ENCODE peak calls at places on chromosome 13, in ten cellular contexts. One of them, this sample, is unnamed.

GRCh38 chr13:106796280-106797047 is 228.5 kb upstream of the ARGLU1 start:
- DNase-seq in stimulated activated CD4-positive, alpha-beta T cell treated with anti-CD3 and anti-CD28 coated beads, Interleukin-4, amount 100 ng/mL, for 1 hour: no peak
- DNase-seq in EL: no peak
- DNase-seq in effector CD4-positive, alpha-beta T cell: no peak
- DNase-seq in T-helper 17 cell: no peak
- DNase-seq in AG10803: no peak
- DNase-seq in NCI-H146: peak; percentile 53
- DNase-seq in activated CD8-positive, alpha-beta memory T cell treated with anti-CD3 and anti-CD28 coated beads for 4 hours: no peak
- DNase-seq in LHCN-M2: no peak
- DNase-seq in activated B cell treated with CpG ODN at 0.5 μM for 24 hours: no peak
- DNase-seq in this sample: no peak

GRCh38 chr13:27617801-27618411 is 2.4 kb downstream of the LNX2 start:
- DNase-seq in activated CD8-positive, alpha-beta memory T cell treated with anti-CD3 and anti-CD28 coated beads for 4 hours: no peak
- DNase-seq in stimulated activated CD4-positive, alpha-beta T cell treated with anti-CD3 and anti-CD28 coated beads, Interleukin-4, amount 100 ng/mL, for 1 hour: no peak
- DNase-seq in AG10803: no peak
- DNase-seq in T-helper 17 cell: no peak
- DNase-seq in activated B cell treated with CpG ODN at 0.5 μM for 24 hours: no peak
- DNase-seq in effector CD4-positive, alpha-beta T cell: no peak
- DNase-seq in LHCN-M2: no peak
- DNase-seq in NCI-H146: no peak
- DNase-seq in EL: no peak
- DNase-seq in this sample: peak; percentile 51

GRCh38 chr13:110309661-110310524 is 2.8 kb downstream of the COL4A2 start:
- DNase-seq in stimulated activated CD4-positive, alpha-beta T cell treated with anti-CD3 and anti-CD28 coated beads, Interleukin-4, amount 100 ng/mL, for 1 hour: no peak
- DNase-seq in effector CD4-positive, alpha-beta T cell: no peak
- DNase-seq in AG10803: no peak
- DNase-seq in LHCN-M2: no peak
- DNase-seq in activated CD8-positive, alpha-beta memory T cell treated with anti-CD3 and anti-CD28 coated beads for 4 hours: no peak
- DNase-seq in EL: no peak
- DNase-seq in NCI-H146: no peak
- DNase-seq in activated B cell treated with CpG ODN at 0.5 μM for 24 hours: no peak
- DNase-seq in T-helper 17 cell: no peak
- DNase-seq in this sample: no peak

GRCh38 chr13:99426426-99426825 is 74.8 kb upstream of the TM9SF2 start:
- DNase-seq in activated B cell treated with CpG ODN at 0.5 μM for 24 hours: no peak
- DNase-seq in stimulated activated CD4-positive, alpha-beta T cell treated with anti-CD3 and anti-CD28 coated beads, Interleukin-4, amount 100 ng/mL, for 1 hour: no peak
- DNase-seq in LHCN-M2: no peak
- DNase-seq in NCI-H146: no peak
- DNase-seq in effector CD4-positive, alpha-beta T cell: no peak
- DNase-seq in EL: no peak
- DNase-seq in activated CD8-positive, alpha-beta memory T cell treated with anti-CD3 and anti-CD28 coated beads for 4 hours: no peak
- DNase-seq in T-helper 17 cell: no peak
- DNase-seq in AG10803: no peak
- DNase-seq in this sample: no peak

GRCh38 chr13:112859128-112859816 is 109.7 kb upstream of the MCF2L start:
- DNase-seq in T-helper 17 cell: no peak
- DNase-seq in stimulated activated CD4-positive, alpha-beta T cell treated with anti-CD3 and anti-CD28 coated beads, Interleukin-4, amount 100 ng/mL, for 1 hour: no peak
- DNase-seq in activated B cell treated with CpG ODN at 0.5 μM for 24 hours: no peak
- DNase-seq in activated CD8-positive, alpha-beta memory T cell treated with anti-CD3 and anti-CD28 coated beads for 4 hours: no peak
- DNase-seq in NCI-H146: no peak
- DNase-seq in EL: no peak
- DNase-seq in AG10803: no peak
- DNase-seq in LHCN-M2: no peak
- DNase-seq in effector CD4-positive, alpha-beta T cell: no peak
- DNase-seq in this sample: no peak

GRCh38 chr13:49308104-49308875 is 60.6 kb downstream of the CDADC1 start:
- DNase-seq in AG10803: peak; percentile 73
- DNase-seq in NCI-H146: peak; percentile 21
- DNase-seq in EL: no peak
- DNase-seq in stimulated activated CD4-positive, alpha-beta T cell treated with anti-CD3 and anti-CD28 coated beads, Interleukin-4, amount 100 ng/mL, for 1 hour: no peak
- DNase-seq in LHCN-M2: no peak
- DNase-seq in effector CD4-positive, alpha-beta T cell: no peak
- DNase-seq in T-helper 17 cell: no peak
- DNase-seq in activated CD8-positive, alpha-beta memory T cell treated with anti-CD3 and anti-CD28 coated beads for 4 hours: no peak
- DNase-seq in activated B cell treated with CpG ODN at 0.5 μM for 24 hours: no peak
- DNase-seq in this sample: no peak

GRCh38 chr13:53368948-53369347 is 340.3 kb downstream of the OLFM4 start:
- DNase-seq in T-helper 17 cell: no peak
- DNase-seq in effector CD4-positive, alpha-beta T cell: no peak
- DNase-seq in activated CD8-positive, alpha-beta memory T cell treated with anti-CD3 and anti-CD28 coated beads for 4 hours: no peak
- DNase-seq in EL: no peak
- DNase-seq in stimulated activated CD4-positive, alpha-beta T cell treated with anti-CD3 and anti-CD28 coated beads, Interleukin-4, amount 100 ng/mL, for 1 hour: no peak
- DNase-seq in NCI-H146: peak; percentile 63
- DNase-seq in LHCN-M2: no peak
- DNase-seq in AG10803: no peak
- DNase-seq in activated B cell treated with CpG ODN at 0.5 μM for 24 hours: no peak
- DNase-seq in this sample: no peak

GRCh38 chr13:68304287-68304893 is 1074.3 kb upstream of the PCDH9 start:
- DNase-seq in activated CD8-positive, alpha-beta memory T cell treated with anti-CD3 and anti-CD28 coated beads for 4 hours: no peak
- DNase-seq in LHCN-M2: peak; percentile 16
- DNase-seq in effector CD4-positive, alpha-beta T cell: no peak
- DNase-seq in activated B cell treated with CpG ODN at 0.5 μM for 24 hours: no peak
- DNase-seq in T-helper 17 cell: no peak
- DNase-seq in EL: no peak
- DNase-seq in NCI-H146: peak; percentile 47
- DNase-seq in stimulated activated CD4-positive, alpha-beta T cell treated with anti-CD3 and anti-CD28 coated beads, Interleukin-4, amount 100 ng/mL, for 1 hour: no peak
- DNase-seq in AG10803: no peak
- DNase-seq in this sample: no peak

GRCh38 chr13:30016398-30016797 is 166.0 kb upstream of the UBL3 start:
- DNase-seq in LHCN-M2: no peak
- DNase-seq in T-helper 17 cell: no peak
- DNase-seq in AG10803: peak; percentile 35
- DNase-seq in effector CD4-positive, alpha-beta T cell: no peak
- DNase-seq in activated B cell treated with CpG ODN at 0.5 μM for 24 hours: no peak
- DNase-seq in NCI-H146: no peak
- DNase-seq in activated CD8-positive, alpha-beta memory T cell treated with anti-CD3 and anti-CD28 coated beads for 4 hours: no peak
- DNase-seq in stimulated activated CD4-positive, alpha-beta T cell treated with anti-CD3 and anti-CD28 coated beads, Interleukin-4, amount 100 ng/mL, for 1 hour: no peak
- DNase-seq in EL: no peak
- DNase-seq in this sample: no peak

GRCh38 chr13:112486386-112487126 is 101.4 kb downstream of the TUBGCP3 start:
- DNase-seq in T-helper 17 cell: no peak
- DNase-seq in LHCN-M2: peak; percentile 7
- DNase-seq in NCI-H146: no peak
- DNase-seq in activated B cell treated with CpG ODN at 0.5 μM for 24 hours: no peak
- DNase-seq in effector CD4-positive, alpha-beta T cell: no peak
- DNase-seq in activated CD8-positive, alpha-beta memory T cell treated with anti-CD3 and anti-CD28 coated beads for 4 hours: no peak
- DNase-seq in EL: no peak
- DNase-seq in AG10803: peak; percentile 56
- DNase-seq in stimulated activated CD4-positive, alpha-beta T cell treated with anti-CD3 and anti-CD28 coated beads, Interleukin-4, amount 100 ng/mL, for 1 hour: no peak
- DNase-seq in this sample: peak; percentile 25

This sample was measured in upper lobe of left lung.